ENCODE peak calls at places on chromosomes 2 and 18, in five cellular contexts. One of them, this sample, is unnamed.

GRCh38 chr18:70491734-70492348 is 203.0 kb downstream of the SOCS6 start:
- DNase-seq in neural progenitor cell: peak; percentile 81
- DNase-seq in spleen: no peak
- DNase-seq in GM06990: no peak
- DNase-seq in upper lobe of right lung: no peak
- DNase-seq in this sample: peak; percentile 50

GRCh38 chr2:46198164-46198883 is 98.9 kb upstream of the EPAS1 start:
- DNase-seq in neural progenitor cell: no peak
- DNase-seq in spleen: no peak
- DNase-seq in GM06990: no peak
- DNase-seq in upper lobe of right lung: no peak
- DNase-seq in this sample: peak; percentile 12

GRCh38 chr2:28821295-28821958 is 10.8 kb downstream of the SPDYA start:
- DNase-seq in neural progenitor cell: peak; percentile 63
- DNase-seq in spleen: no peak
- DNase-seq in GM06990: peak; percentile 22
- DNase-seq in upper lobe of right lung: no peak
- DNase-seq in this sample: peak; percentile 72

GRCh38 chr2:42117923-42118758 is 51.0 kb upstream of the EML4 start:
- DNase-seq in neural progenitor cell: no peak
- DNase-seq in spleen: no peak
- DNase-seq in GM06990: peak; percentile 59
- DNase-seq in upper lobe of right lung: no peak
- DNase-seq in this sample: peak; percentile 77

GRCh38 chr2:86249843-86250402 is 50.7 kb downstream of the MRPL35 start:
- DNase-seq in neural progenitor cell: no peak
- DNase-seq in spleen: no peak
- DNase-seq in GM06990: peak; percentile 76
- DNase-seq in upper lobe of right lung: no peak
- DNase-seq in this sample: peak; percentile 10

GRCh38 chr2:233075966-233076339 is 15.8 kb downstream of the INPP5D start:
- DNase-seq in neural progenitor cell: no peak
- DNase-seq in spleen: no peak
- DNase-seq in GM06990: peak; percentile 61
- DNase-seq in upper lobe of right lung: no peak
- DNase-seq in this sample: no peak

GRCh38 chr2:61885896-61886603 is 2.4 kb downstream of the CCT4 start:
- DNase-seq in neural progenitor cell: no peak
- DNase-seq in spleen: no peak
- DNase-seq in GM06990: no peak
- DNase-seq in upper lobe of right lung: no peak
- DNase-seq in this sample: no peak

GRCh38 chr2:134846213-134846612 is 7.8 kb downstream of the ACMSD start:
- DNase-seq in neural progenitor cell: no peak
- DNase-seq in spleen: no peak
- DNase-seq in GM06990: no peak
- DNase-seq in upper lobe of right lung: no peak
- DNase-seq in this sample: no peak

GRCh38 chr18:26901020-26901419 is 35.5 kb upstream of the AQP4 start:
- DNase-seq in neural progenitor cell: no peak
- DNase-seq in spleen: no peak
- DNase-seq in GM06990: no peak
- DNase-seq in upper lobe of right lung: no peak
- DNase-seq in this sample: no peak

GRCh38 chr2:67322361-67323001 is 74.7 kb upstream of the ETAA1 start:
- DNase-seq in neural progenitor cell: peak; percentile 69
- DNase-seq in spleen: no peak
- DNase-seq in GM06990: no peak
- DNase-seq in upper lobe of right lung: no peak
- DNase-seq in this sample: peak; percentile 61

GRCh38 chr18:27715751-27716150 is 461.2 kb downstream of the CDH2 start:
- DNase-seq in neural progenitor cell: no peak
- DNase-seq in spleen: no peak
- DNase-seq in GM06990: no peak
- DNase-seq in upper lobe of right lung: no peak
- DNase-seq in this sample: no peak

GRCh38 chr2:239908308-239908707 is 116.8 kb downstream of the NDUFA10 start:
- DNase-seq in neural progenitor cell: no peak
- DNase-seq in spleen: no peak
- DNase-seq in GM06990: no peak
- DNase-seq in upper lobe of right lung: no peak
- DNase-seq in this sample: no peak

GRCh38 chr18:26956894-26957293 is 91.4 kb upstream of the AQP4 start:
- DNase-seq in neural progenitor cell: peak; percentile 85
- DNase-seq in spleen: no peak
- DNase-seq in GM06990: no peak
- DNase-seq in upper lobe of right lung: no peak
- DNase-seq in this sample: no peak

GRCh38 chr2:61597300-61598289 is 59.4 kb upstream of the XPO1 start:
- DNase-seq in neural progenitor cell: peak; percentile 64
- DNase-seq in spleen: no peak
- DNase-seq in GM06990: no peak
- DNase-seq in upper lobe of right lung: no peak
- DNase-seq in this sample: no peak

GRCh38 chr2:187993516-187993915 is 298.2 kb upstream of the GULP1 start:
- DNase-seq in neural progenitor cell: peak; percentile 40
- DNase-seq in spleen: no peak
- DNase-seq in GM06990: no peak
- DNase-seq in upper lobe of right lung: no peak
- DNase-seq in this sample: peak; percentile 24

GRCh38 chr18:22183647-22184161 is 14.3 kb downstream of the GATA6 start:
- DNase-seq in neural progenitor cell: no peak
- DNase-seq in spleen: no peak
- DNase-seq in GM06990: no peak
- DNase-seq in upper lobe of right lung: no peak
- DNase-seq in this sample: no peak

GRCh38 chr2:22329097-22329716 is 1055.8 kb upstream of the KLHL29 start:
- DNase-seq in neural progenitor cell: no peak
- DNase-seq in spleen: no peak
- DNase-seq in GM06990: no peak
- DNase-seq in upper lobe of right lung: no peak
- DNase-seq in this sample: no peak

GRCh38 chr18:13823707-13824395 is at the start of gene MC5R:
- DNase-seq in neural progenitor cell: peak; percentile 88
- DNase-seq in spleen: peak; percentile 91
- DNase-seq in GM06990: peak; percentile 74
- DNase-seq in upper lobe of right lung: peak; percentile 82
- DNase-seq in this sample: peak; percentile 26

GRCh38 chr18:13831864-13832508 is 8.0 kb downstream of the MC5R start:
- DNase-seq in neural progenitor cell: peak; percentile 35
- DNase-seq in spleen: no peak
- DNase-seq in GM06990: no peak
- DNase-seq in upper lobe of right lung: no peak
- DNase-seq in this sample: peak; percentile 2

GRCh38 chr18:13826209-13826608 is 2.3 kb downstream of the MC5R start:
- DNase-seq in neural progenitor cell: no peak
- DNase-seq in spleen: no peak
- DNase-seq in GM06990: no peak
- DNase-seq in upper lobe of right lung: no peak
- DNase-seq in this sample: no peak
- TF ChIP-seq CTCF in neural progenitor cell: no peak
- TF ChIP-seq CTCF in spleen: no peak
- TF ChIP-seq CTCF in GM06990: no peak
- TF ChIP-seq CTCF in upper lobe of right lung: no peak
- TF ChIP-seq CTCF in this sample: no peak

GRCh38 chr18:13165636-13166423 is 52.7 kb upstream of the LDLRAD4 start:
- DNase-seq in neural progenitor cell: peak; percentile 7
- DNase-seq in spleen: no peak
- DNase-seq in GM06990: no peak
- DNase-seq in upper lobe of right lung: no peak
- DNase-seq in this sample: no peak
- H3K4me3 ChIP-seq in neural progenitor cell: no peak overlapping the region
- H3K4me3 ChIP-seq in spleen: no peak overlapping the region
- H3K4me3 ChIP-seq in GM06990: no peak overlapping the region
- H3K4me3 ChIP-seq in upper lobe of right lung: no peak overlapping the region
- H3K4me3 ChIP-seq in this sample: no peak overlapping the region

GRCh38 chr18:53862921-53863320 is 361.5 kb downstream of the MBD2 start:
- DNase-seq in neural progenitor cell: no peak
- DNase-seq in spleen: no peak
- DNase-seq in GM06990: no peak
- DNase-seq in upper lobe of right lung: no peak
- DNase-seq in this sample: no peak

GRCh38 chr18:53861185-53861584 is 363.3 kb downstream of the MBD2 start:
- DNase-seq in neural progenitor cell: no peak
- DNase-seq in spleen: no peak
- DNase-seq in GM06990: no peak
- DNase-seq in upper lobe of right lung: no peak
- DNase-seq in this sample: no peak

GRCh38 chr18:53864758-53865157 is 359.7 kb downstream of the MBD2 start:
- DNase-seq in neural progenitor cell: no peak
- DNase-seq in spleen: no peak
- DNase-seq in GM06990: no peak
- DNase-seq in upper lobe of right lung: no peak
- DNase-seq in this sample: peak; percentile 14
- TF ChIP-seq CTCF in neural progenitor cell: peak; percentile 23
- TF ChIP-seq CTCF in spleen: no peak
- TF ChIP-seq CTCF in GM06990: no peak
- TF ChIP-seq CTCF in upper lobe of right lung: no peak
- TF ChIP-seq CTCF in this sample: peak; percentile 17

GRCh38 chr2:201881382-201881720 is 75.0 kb downstream of the CDK15 start:
- DNase-seq in neural progenitor cell: no peak
- DNase-seq in spleen: no peak
- DNase-seq in GM06990: no peak
- DNase-seq in upper lobe of right lung: no peak
- DNase-seq in this sample: peak; percentile 61

GRCh38 chr2:201879986-201880385 is 73.6 kb downstream of the CDK15 start:
- DNase-seq in neural progenitor cell: no peak
- DNase-seq in spleen: no peak
- DNase-seq in GM06990: no peak
- DNase-seq in upper lobe of right lung: no peak
- DNase-seq in this sample: no peak

GRCh38 chr2:201882353-201883095 is 76.2 kb downstream of the CDK15 start:
- DNase-seq in neural progenitor cell: peak; percentile 53
- DNase-seq in spleen: no peak
- DNase-seq in GM06990: no peak
- DNase-seq in upper lobe of right lung: no peak
- DNase-seq in this sample: peak; percentile 36

GRCh38 chr2:201881731-201882130 is 75.4 kb downstream of the CDK15 start:
- DNase-seq in neural progenitor cell: no peak
- DNase-seq in spleen: no peak
- DNase-seq in GM06990: no peak
- DNase-seq in upper lobe of right lung: no peak
- DNase-seq in this sample: peak; percentile 15

DNA sequence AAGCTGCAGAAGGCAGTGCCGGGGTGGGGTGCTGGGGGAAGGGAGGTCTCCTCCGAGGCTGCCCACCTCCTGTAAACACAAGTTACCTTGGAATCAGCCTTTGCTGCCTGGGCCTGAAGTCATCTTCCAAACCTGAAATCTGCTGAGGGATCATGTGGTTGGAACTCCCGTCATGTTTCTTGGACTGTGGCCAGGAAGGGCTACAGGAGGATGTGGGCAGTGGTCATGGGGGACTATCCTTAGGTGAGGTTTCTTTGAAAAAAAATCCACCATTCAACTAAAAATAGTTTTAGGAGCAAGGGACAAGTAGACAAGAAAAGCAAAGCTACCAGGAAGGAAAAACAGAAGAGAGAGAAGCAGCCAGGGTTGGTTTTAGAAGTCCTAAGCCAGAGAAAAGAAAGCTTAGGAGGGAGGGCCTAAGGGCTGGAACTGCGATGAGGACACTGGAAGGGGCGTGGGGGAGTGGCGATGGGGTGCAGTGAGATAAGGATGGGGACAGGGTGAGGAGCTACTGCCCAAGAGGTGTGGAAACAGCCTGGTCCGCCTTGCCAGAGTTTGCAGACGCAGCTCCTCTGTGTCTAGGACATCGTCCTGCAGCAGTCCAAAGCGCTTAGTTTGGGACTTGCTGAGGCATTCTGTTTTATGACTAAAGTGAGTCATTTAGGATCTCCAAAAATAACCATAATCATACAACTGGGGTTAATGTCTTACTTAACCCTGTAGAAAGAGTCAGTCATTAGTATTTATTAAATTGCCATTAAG is 74.5 kb downstream of the CDK15 start:
- DNase-seq in neural progenitor cell: no peak
- DNase-seq in spleen: no peak
- DNase-seq in GM06990: no peak
- DNase-seq in upper lobe of right lung: no peak
- DNase-seq in this sample: peak; percentile 73
- H3K4me3 ChIP-seq in neural progenitor cell: no peak overlapping the region
- H3K4me3 ChIP-seq in spleen: no peak overlapping the region
- H3K4me3 ChIP-seq in GM06990: no peak overlapping the region
- H3K4me3 ChIP-seq in upper lobe of right lung: no peak overlapping the region
- H3K4me3 ChIP-seq in this sample: no peak overlapping the region

DNA sequence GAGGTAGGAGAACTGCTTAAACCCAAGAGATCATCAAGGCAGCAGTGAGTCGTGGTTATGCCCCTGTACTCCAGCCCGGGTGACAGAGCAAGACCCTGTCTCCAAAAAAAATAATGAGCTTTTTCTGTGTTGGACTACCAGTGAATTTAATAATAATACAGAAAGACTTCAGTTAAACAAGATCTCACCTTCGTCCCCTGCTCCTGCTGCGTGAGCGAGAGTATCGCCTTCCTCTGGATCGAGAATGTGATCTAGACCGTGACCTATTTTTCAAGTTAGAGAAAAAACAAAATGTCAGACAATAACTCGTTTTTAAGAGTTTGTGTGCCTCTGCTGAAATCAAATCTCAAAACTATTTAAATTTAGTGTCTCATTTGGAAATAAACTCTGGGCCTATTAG is 2.8 kb downstream of the SRSF7 start:
- DNase-seq in neural progenitor cell: no peak
- DNase-seq in spleen: no peak
- DNase-seq in GM06990: no peak
- DNase-seq in upper lobe of right lung: no peak
- DNase-seq in this sample: no peak
- TF ChIP-seq CTCF in neural progenitor cell: no peak
- TF ChIP-seq CTCF in spleen: no peak
- TF ChIP-seq CTCF in GM06990: no peak
- TF ChIP-seq CTCF in upper lobe of right lung: no peak
- TF ChIP-seq CTCF in this sample: no peak

This sample was measured in fibroblast of mammary gland.